ENCODE peak calls at places on chromosomes 4 and X, in six cellular contexts. U is EH; J is choroid plexus epithelial cell; T is left kidney; V is stimulated activated CD4-positive, alpha-beta T cell treated with anti-CD3 and anti-CD28 coated beads, Interleukin-15, amount 100 ng/mL, for 48 hours; B is head of caudate nucleus. A is an unnamed sample.

GRCh38 chr4:148477276-148477675 is 35.1 kb upstream of the NR3C2 start:
- DNase-seq in T (no peak), U (no peak), J (no peak), V (no peak), B (no peak), A (no peak)

GRCh38 chr4:96912731-96913130 is 1072.8 kb downstream of the PDHA2 start:
- DNase-seq in B (no peak), U (no peak), T (peak; percentile 10), J (no peak), V (no peak), A (no peak)

GRCh38 chr4:7338876-7339623 is 95.7 kb downstream of the PSAPL1 start:
- DNase-seq in B (no peak), U (no peak), T (no peak), V (no peak), J (no peak), A (no peak)

GRCh38 chr4:61200195-61200990 is at the start of gene ADGRL3:
- DNase-seq in V (no peak), B (peak; percentile 80), J (peak; percentile 64), U (peak; percentile 31), T (peak; percentile 95), A (no peak)

GRCh38 chr4:154983714-154984113 is 202.6 kb downstream of the RBM46 start:
- DNase-seq in V (no peak), J (no peak), B (no peak), U (no peak), T (no peak), A (no peak)

GRCh38 chr4:37666625-37667071 is 19.5 kb downstream of the RELL1 start:
- DNase-seq in B (no peak), T (no peak), U (peak; percentile 86), J (peak; percentile 88), V (no peak), A (peak; percentile 70)

GRCh38 chr4:112514449-112515277 is 1.3 kb downstream of the NEUROG2 start:
- DNase-seq in T (peak; percentile 60), U (no peak), J (no peak), V (no peak), B (no peak), A (no peak)

GRCh38 chrX:134999469-134999868 is 8.7 kb downstream of the SMIM10 start:
- DNase-seq in V (no peak), T (peak; percentile 34), J (peak; percentile 71), U (peak; percentile 76), B (no peak), A (no peak)

GRCh38 chrX:101417981-101418841 is 10.2 kb downstream of the HNRNPH2 start:
- DNase-seq in J (no peak), B (peak; percentile 64), V (peak; percentile 14), U (peak; percentile 62), T (peak; percentile 88), A (no peak)

GRCh38 chrX:117985241-117985640 is 131.4 kb downstream of the KLHL13 start:
- DNase-seq in T (no peak), V (no peak), U (no peak), B (peak; percentile 29), J (no peak), A (no peak)

GRCh38 chr4:2251073-2251794 is 9.3 kb upstream of the HAUS3 start:
- DNase-seq in B (no peak), T (no peak), J (no peak), V (no peak), U (no peak), A (no peak)

GRCh38 chr4:8775121-8775520 is 96.5 kb downstream of the HMX1 start:
- DNase-seq in J (no peak), V (no peak), T (no peak), B (no peak), U (no peak), A (no peak)

GRCh38 chrX:115679460-115679859 is 118.5 kb downstream of the PLS3 start:
- DNase-seq in U (peak; percentile 47), T (peak; percentile 21), V (no peak), B (no peak), J (peak; percentile 59), A (no peak)

GRCh38 chr4:102399021-102399420 is 53.7 kb upstream of the SLC39A8 start:
- DNase-seq in J (no peak), V (no peak), T (no peak), B (no peak), U (no peak), A (no peak)

GRCh38 chrX:154714925-154715324 is 36.0 kb downstream of the GAB3 start:
- DNase-seq in B (peak; percentile 57), J (peak; percentile 69), T (peak; percentile 70), U (peak; percentile 58), V (no peak), A (no peak)

GRCh38 chrX:131577433-131577832 is 33.6 kb downstream of the OR13H1 start:
- DNase-seq in J (no peak), T (no peak), U (no peak), B (no peak), V (no peak), A (no peak)

GRCh38 chrX:35890699-35891098 is 28.8 kb upstream of the CFAP47 start:
- DNase-seq in V (peak; percentile 7), U (peak; percentile 2), J (peak; percentile 58), B (peak; percentile 34), T (peak; percentile 83), A (no peak)

GRCh38 chrX:100829730-100830129 is 9.5 kb downstream of the CSTF2 start:
- DNase-seq in J (peak; percentile 74), B (no peak), V (no peak), T (no peak), U (peak; percentile 22), A (no peak)

GRCh38 chrX:24479924-24480722 is 15.0 kb downstream of the PDK3 start:
- DNase-seq in U (no peak), V (peak; percentile 45), T (no peak), B (peak; percentile 49), J (no peak), A (no peak)

GRCh38 chrX:679161-679979 is 48.8 kb downstream of the SHOX start:
- DNase-seq in U (no peak), B (no peak), V (no peak), T (peak; percentile 27), J (no peak), A (no peak)

GRCh38 chr4:123397276-123398150 is 918 bp downstream of the SPRY1 start:
- DNase-seq in T (peak; percentile 88), V (peak; percentile 40), U (peak; percentile 43), B (peak; percentile 46), J (peak; percentile 58), A (no peak)

GRCh38 chr4:160493206-160493605 is 1390.3 kb downstream of the RAPGEF2 start:
- DNase-seq in T (no peak), B (no peak), V (no peak), J (no peak), U (no peak), A (no peak)

GRCh38 chr4:64533159-64533558 is 123.9 kb upstream of the TECRL start:
- DNase-seq in V (no peak), U (no peak), T (no peak), J (no peak), B (no peak), A (no peak)